ENCODE peak calls at places on chromosomes 11 and 22, in ten cellular contexts. P is dermis blood vessel endothelial cell; E is activated naive CD4-positive, alpha-beta T cell treated with anti-CD3 and anti-CD28 coated beads, Interleukin-2, amount 10 ng/mL, durations not matched to agents 7 days and 5 days; N is caudate nucleus; T is GF-D8; L is neural progenitor cell; B is anterior cingulate cortex; R is body of pancreas; C is non-pigmented ciliary epithelial cell; V is NAMALWA. K is an unnamed sample.
A peak's percentile ranks its signal among the peaks of the same experiment; 100 is the strongest.

GRCh38 chr11:110764485-110764884 is 52.2 kb upstream of the ARHGAP20 start:
- DNase-seq in B (no peak), N (no peak), V (no peak), T (no peak), C (no peak), P (no peak), L (no peak), R (no peak), E (no peak), K (no peak)

GRCh38 chr22:31075961-31076360 is 5.2 kb upstream of the SMTN start:
- DNase-seq in C (no peak), V (no peak), T (no peak), N (no peak), L (no peak), B (no peak), E (no peak), P (no peak), R (no peak), K (no peak)

GRCh38 chr11:66625041-66625751 is 8.8 kb downstream of the RBM14 start:
- DNase-seq in L (no peak), E (no peak), V (no peak), N (no peak), R (no peak), P (no peak), T (no peak), B (no peak), C (no peak), K (no peak)

GRCh38 chr11:110147965-110148709 is 54.9 kb downstream of the ZC3H12C start:
- DNase-seq in C (peak; percentile 82), V (no peak), N (no peak), R (no peak), B (no peak), T (peak; percentile 76), P (peak; percentile 60), L (no peak), E (no peak), K (no peak)

GRCh38 chr22:26550498-26551033 is 38.3 kb upstream of the TFIP11 start:
- DNase-seq in R (peak; percentile 67), E (no peak), C (peak; percentile 63), B (peak; percentile 19), N (no peak), V (no peak), P (no peak), T (no peak), L (peak; percentile 55), K (no peak)

GRCh38 chr11:106961048-106961447 is 57.2 kb downstream of the GUCY1A2 start:
- DNase-seq in E (no peak), C (no peak), P (peak; percentile 5), N (no peak), L (no peak), B (no peak), V (no peak), R (no peak), T (no peak), K (no peak)

GRCh38 chr22:31133911-31134310 is 6.4 kb downstream of the PLA2G3 start:
- DNase-seq in B (no peak), V (no peak), P (no peak), C (no peak), E (no peak), N (no peak), T (no peak), R (no peak), L (no peak), K (no peak)

GRCh38 chr11:4881860-4882500 is at the start of gene OR51T1:
- DNase-seq in T (no peak), P (no peak), E (no peak), R (no peak), V (no peak), N (no peak), L (no peak), B (no peak), C (peak; percentile 32), K (no peak)

GRCh38 chr11:122850076-122850631 is 11.9 kb downstream of the CRTAM start:
- DNase-seq in P (peak; percentile 15), V (no peak), N (no peak), B (no peak), E (no peak), T (no peak), C (no peak), R (no peak), L (no peak), K (no peak)

GRCh38 chr11:115607621-115608191 is 103.5 kb upstream of the CADM1 start:
- DNase-seq in V (no peak), C (no peak), R (no peak), L (peak; percentile 31), B (no peak), P (no peak), T (no peak), N (no peak), E (no peak), K (no peak)

GRCh38 chr22:30340911-30341685 is 14.4 kb upstream of the TBC1D10A start:
- DNase-seq in R (peak; percentile 58), E (no peak), V (no peak), P (no peak), L (no peak), C (no peak), T (no peak), B (peak; percentile 60), N (peak; percentile 90), K (no peak)

GRCh38 chr22:39275814-39276443 is 31.1 kb upstream of the PDGFB start:
- DNase-seq in T (no peak), C (no peak), P (no peak), L (no peak), B (no peak), R (peak; percentile 52), V (no peak), N (no peak), E (no peak), K (no peak)

GRCh38 chr11:72848846-72849466 is 34.7 kb downstream of the ATG16L2 start:
- DNase-seq in T (no peak), V (peak; percentile 56), C (no peak), L (peak; percentile 59), B (no peak), N (no peak), E (peak; percentile 65), P (peak; percentile 73), R (no peak), K (no peak)

GRCh38 chr11:64850979-64851567 is 6.6 kb upstream of the CDC42BPG start:
- DNase-seq in N (no peak), B (no peak), P (no peak), T (no peak), C (no peak), R (no peak), E (peak; percentile 72), V (peak; percentile 90), L (no peak), K (no peak)

GRCh38 chr11:3161309-3161708 is 3.8 kb downstream of the OSBPL5 start:
- DNase-seq in R (no peak), P (peak; percentile 33), L (no peak), E (peak; percentile 20), B (no peak), T (no peak), N (no peak), C (no peak), V (no peak), K (no peak)

GRCh38 chr11:22491826-22492225 is 133.8 kb downstream of the FANCF start:
- DNase-seq in B (no peak), R (no peak), E (no peak), T (no peak), C (no peak), L (peak; percentile 56), N (no peak), P (no peak), V (no peak), K (no peak)

GRCh38 chr22:40322061-40322460 is 24.2 kb upstream of the ADSL start:
- DNase-seq in P (no peak), E (no peak), B (no peak), V (no peak), C (no peak), L (no peak), N (no peak), T (no peak), R (no peak), K (no peak)

GRCh38 chr11:48006301-48006992 is 26.1 kb downstream of the PTPRJ start:
- DNase-seq in R (no peak), V (no peak), P (no peak), E (peak; percentile 47), N (no peak), C (no peak), L (no peak), T (no peak), B (no peak), K (no peak)

GRCh38 chr22:28142361-28142801 is 223.3 kb upstream of the PITPNB start:
- DNase-seq in E (no peak), B (no peak), T (no peak), L (peak; percentile 10), P (no peak), N (no peak), R (no peak), C (peak; percentile 86), V (no peak), K (no peak)

GRCh38 chr11:67468509-67468834 is 579 bp downstream of the TMEM134 start:
- DNase-seq in P (no peak), C (no peak), T (no peak), L (peak; percentile 57), N (no peak), R (no peak), E (no peak), V (peak; percentile 41), B (no peak), K (no peak)